ENCODE peak calls at places on chromosomes 6 and 20, in eight cellular contexts. One of them, this sample, is unnamed.

GRCh38 chr20:61748376-61748775 is 317.3 kb downstream of the TAF4 start:
- DNase-seq in mucosa of descending colon: no peak
- DNase-seq in astrocyte: peak; percentile 50
- DNase-seq in Peyer's patch: no peak
- DNase-seq in CD4-positive, alpha-beta T cell: no peak
- DNase-seq in adipocyte: no peak
- DNase-seq in body of pancreas: no peak
- DNase-seq in NT2/D1: no peak
- DNase-seq in this sample: no peak

GRCh38 chr6:162711376-162711775 is 16.2 kb downstream of the PRKN start:
- DNase-seq in mucosa of descending colon: no peak
- DNase-seq in CD4-positive, alpha-beta T cell: no peak
- DNase-seq in NT2/D1: no peak
- DNase-seq in astrocyte: no peak
- DNase-seq in body of pancreas: no peak
- DNase-seq in adipocyte: no peak
- DNase-seq in Peyer's patch: no peak
- DNase-seq in this sample: no peak

GRCh38 chr6:84657486-84657885 is 106.9 kb downstream of the TBX18 start:
- DNase-seq in NT2/D1: no peak
- DNase-seq in Peyer's patch: no peak
- DNase-seq in astrocyte: no peak
- DNase-seq in adipocyte: no peak
- DNase-seq in mucosa of descending colon: no peak
- DNase-seq in body of pancreas: no peak
- DNase-seq in CD4-positive, alpha-beta T cell: no peak
- DNase-seq in this sample: no peak

GRCh38 chr6:6351626-6352025 is 31.2 kb upstream of the F13A1 start:
- DNase-seq in adipocyte: no peak
- DNase-seq in CD4-positive, alpha-beta T cell: no peak
- DNase-seq in astrocyte: no peak
- DNase-seq in Peyer's patch: no peak
- DNase-seq in NT2/D1: no peak
- DNase-seq in body of pancreas: no peak
- DNase-seq in mucosa of descending colon: no peak
- DNase-seq in this sample: no peak

GRCh38 chr6:31305674-31306219 is 33.9 kb upstream of the HLA-C start:
- DNase-seq in mucosa of descending colon: no peak
- DNase-seq in astrocyte: no peak
- DNase-seq in adipocyte: no peak
- DNase-seq in NT2/D1: no peak
- DNase-seq in Peyer's patch: no peak
- DNase-seq in CD4-positive, alpha-beta T cell: no peak
- DNase-seq in body of pancreas: no peak
- DNase-seq in this sample: no peak

GRCh38 chr6:10465633-10466499 is 51.0 kb upstream of the TFAP2A start:
- DNase-seq in Peyer's patch: no peak
- DNase-seq in body of pancreas: peak; percentile 16
- DNase-seq in astrocyte: no peak
- DNase-seq in NT2/D1: peak; percentile 67
- DNase-seq in mucosa of descending colon: peak; percentile 40
- DNase-seq in adipocyte: peak; percentile 55
- DNase-seq in CD4-positive, alpha-beta T cell: no peak
- DNase-seq in this sample: peak; percentile 43

GRCh38 chr20:52783769-52784168 is 188.4 kb upstream of the TSHZ2 start:
- DNase-seq in astrocyte: no peak
- DNase-seq in body of pancreas: no peak
- DNase-seq in NT2/D1: peak; percentile 54
- DNase-seq in adipocyte: no peak
- DNase-seq in CD4-positive, alpha-beta T cell: no peak
- DNase-seq in Peyer's patch: no peak
- DNase-seq in mucosa of descending colon: peak; percentile 2
- DNase-seq in this sample: no peak

GRCh38 chr6:108872001-108872974 is 24.1 kb downstream of the ARMC2 start:
- DNase-seq in mucosa of descending colon: no peak
- DNase-seq in Peyer's patch: no peak
- DNase-seq in astrocyte: no peak
- DNase-seq in body of pancreas: no peak
- DNase-seq in CD4-positive, alpha-beta T cell: no peak
- DNase-seq in adipocyte: no peak
- DNase-seq in NT2/D1: no peak
- DNase-seq in this sample: peak; percentile 23

GRCh38 chr20:46174469-46175126 is 56.5 kb downstream of the CD40 start:
- DNase-seq in adipocyte: peak; percentile 35
- DNase-seq in mucosa of descending colon: peak; percentile 84
- DNase-seq in Peyer's patch: peak; percentile 80
- DNase-seq in astrocyte: peak; percentile 3
- DNase-seq in NT2/D1: peak; percentile 80
- DNase-seq in body of pancreas: peak; percentile 74
- DNase-seq in CD4-positive, alpha-beta T cell: peak; percentile 63
- DNase-seq in this sample: peak; percentile 70

GRCh38 chr20:61310954-61311353 is 58.9 kb downstream of the CDH4 start:
- DNase-seq in astrocyte: no peak
- DNase-seq in mucosa of descending colon: no peak
- DNase-seq in Peyer's patch: peak; percentile 20
- DNase-seq in adipocyte: no peak
- DNase-seq in body of pancreas: no peak
- DNase-seq in NT2/D1: no peak
- DNase-seq in CD4-positive, alpha-beta T cell: no peak
- DNase-seq in this sample: no peak

GRCh38 chr6:63635165-63635562 is 438 bp upstream of the PHF3 start:
- DNase-seq in body of pancreas: no peak
- DNase-seq in NT2/D1: no peak
- DNase-seq in Peyer's patch: no peak
- DNase-seq in CD4-positive, alpha-beta T cell: no peak
- DNase-seq in astrocyte: peak; percentile 1
- DNase-seq in mucosa of descending colon: no peak
- DNase-seq in adipocyte: peak; percentile 5
- DNase-seq in this sample: no peak

GRCh38 chr20:6993016-6993415 is 225.5 kb downstream of the BMP2 start:
- DNase-seq in astrocyte: peak; percentile 82
- DNase-seq in adipocyte: no peak
- DNase-seq in Peyer's patch: no peak
- DNase-seq in body of pancreas: no peak
- DNase-seq in mucosa of descending colon: no peak
- DNase-seq in CD4-positive, alpha-beta T cell: no peak
- DNase-seq in NT2/D1: no peak
- DNase-seq in this sample: no peak

GRCh38 chr6:122033564-122034181 is 365.8 kb upstream of the HSF2 start:
- DNase-seq in CD4-positive, alpha-beta T cell: no peak
- DNase-seq in mucosa of descending colon: no peak
- DNase-seq in NT2/D1: peak; percentile 40
- DNase-seq in adipocyte: peak; percentile 92
- DNase-seq in astrocyte: peak; percentile 50
- DNase-seq in body of pancreas: no peak
- DNase-seq in Peyer's patch: no peak
- DNase-seq in this sample: peak; percentile 54

GRCh38 chr6:1798303-1798964 is 188.7 kb downstream of the FOXC1 start:
- DNase-seq in NT2/D1: no peak
- DNase-seq in adipocyte: peak; percentile 32
- DNase-seq in body of pancreas: no peak
- DNase-seq in CD4-positive, alpha-beta T cell: no peak
- DNase-seq in mucosa of descending colon: no peak
- DNase-seq in astrocyte: peak; percentile 31
- DNase-seq in Peyer's patch: no peak
- DNase-seq in this sample: no peak

GRCh38 chr20:45935416-45936046 is 1.0 kb downstream of the PCIF1 start:
- DNase-seq in adipocyte: peak; percentile 56
- DNase-seq in astrocyte: no peak
- DNase-seq in mucosa of descending colon: no peak
- DNase-seq in Peyer's patch: no peak
- DNase-seq in CD4-positive, alpha-beta T cell: no peak
- DNase-seq in NT2/D1: no peak
- DNase-seq in body of pancreas: no peak
- DNase-seq in this sample: no peak

DNA sequence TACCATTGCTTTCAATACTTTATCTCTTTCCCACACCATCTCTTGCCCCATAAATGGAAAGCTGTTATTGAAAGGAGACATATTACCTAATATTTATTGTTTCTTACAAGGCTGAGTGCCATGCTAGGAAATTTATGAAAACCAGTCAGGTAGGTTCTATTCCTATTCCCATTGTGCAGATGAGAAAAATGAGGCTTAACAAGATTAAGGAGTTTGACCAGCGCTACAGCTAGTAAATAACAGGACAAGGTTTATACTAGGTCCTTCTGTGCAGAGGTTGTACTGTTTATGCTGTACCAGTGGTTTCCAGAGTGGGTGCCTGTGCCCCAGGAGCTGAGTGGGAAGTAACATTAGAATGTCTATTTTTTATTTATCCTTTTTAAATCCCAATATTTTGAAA is 35.5 kb upstream of the TCP11 start:
- DNase-seq in adipocyte: no peak
- DNase-seq in NT2/D1: no peak
- DNase-seq in CD4-positive, alpha-beta T cell: no peak
- DNase-seq in Peyer's patch: no peak
- DNase-seq in astrocyte: no peak
- DNase-seq in body of pancreas: no peak
- DNase-seq in mucosa of descending colon: no peak
- DNase-seq in this sample: no peak
- H3K9me3 ChIP-seq in adipocyte: no peaks in the 10 kb centered on the region
- H3K9me3 ChIP-seq in NT2/D1: no peaks in the 10 kb centered on the region
- H3K9me3 ChIP-seq in CD4-positive, alpha-beta T cell: no peaks in the 10 kb centered on the region
- H3K9me3 ChIP-seq in Peyer's patch: no peaks in the 10 kb centered on the region
- H3K9me3 ChIP-seq in astrocyte: no peaks in the 10 kb centered on the region
- H3K9me3 ChIP-seq in body of pancreas: no peaks in the 10 kb centered on the region
- H3K9me3 ChIP-seq in mucosa of descending colon: no peaks in the 10 kb centered on the region
- H3K9me3 ChIP-seq in this sample: no peaks in the 10 kb centered on the region

GRCh38 chr20:933024-933423 is 16.9 kb upstream of the ANGPT4 start:
- DNase-seq in body of pancreas: no peak
- DNase-seq in CD4-positive, alpha-beta T cell: no peak
- DNase-seq in adipocyte: no peak
- DNase-seq in Peyer's patch: no peak
- DNase-seq in astrocyte: no peak
- DNase-seq in NT2/D1: no peak
- DNase-seq in mucosa of descending colon: no peak
- DNase-seq in this sample: no peak
- H3K9me3 ChIP-seq in body of pancreas: no peaks in the 10 kb centered on the region
- H3K9me3 ChIP-seq in CD4-positive, alpha-beta T cell: no peaks in the 10 kb centered on the region
- H3K9me3 ChIP-seq in adipocyte: peaks cover 29% of the 10 kb centered on the region
- H3K9me3 ChIP-seq in Peyer's patch: no peaks in the 10 kb centered on the region
- H3K9me3 ChIP-seq in astrocyte: no peaks in the 10 kb centered on the region
- H3K9me3 ChIP-seq in NT2/D1: peaks cover 45% of the 10 kb centered on the region
- H3K9me3 ChIP-seq in mucosa of descending colon: peaks cover 15% of the 10 kb centered on the region
- H3K9me3 ChIP-seq in this sample: peaks cover 6% of the 10 kb centered on the region

GRCh38 chr6:17580518-17581048 is 19.5 kb upstream of the FAM8A1 start:
- DNase-seq in NT2/D1: no peak
- DNase-seq in mucosa of descending colon: peak; percentile 37
- DNase-seq in body of pancreas: peak; percentile 46
- DNase-seq in Peyer's patch: peak; percentile 55
- DNase-seq in adipocyte: peak; percentile 42
- DNase-seq in CD4-positive, alpha-beta T cell: no peak
- DNase-seq in astrocyte: peak; percentile 29
- DNase-seq in this sample: no peak

GRCh38 chr6:17574871-17575560 is 25.1 kb upstream of the FAM8A1 start:
- DNase-seq in mucosa of descending colon: no peak
- DNase-seq in CD4-positive, alpha-beta T cell: no peak
- DNase-seq in adipocyte: peak; percentile 84
- DNase-seq in astrocyte: peak; percentile 87
- DNase-seq in Peyer's patch: no peak
- DNase-seq in body of pancreas: no peak
- DNase-seq in NT2/D1: no peak
- DNase-seq in this sample: no peak

GRCh38 chr6:17577059-17577458 is 23.0 kb upstream of the FAM8A1 start:
- DNase-seq in astrocyte: no peak
- DNase-seq in NT2/D1: no peak
- DNase-seq in Peyer's patch: no peak
- DNase-seq in CD4-positive, alpha-beta T cell: no peak
- DNase-seq in adipocyte: no peak
- DNase-seq in mucosa of descending colon: no peak
- DNase-seq in body of pancreas: no peak
- DNase-seq in this sample: no peak
- H3K9me3 ChIP-seq in astrocyte: peaks cover 6% of the 10 kb centered on the region
- H3K9me3 ChIP-seq in NT2/D1: peaks cover 15% of the 10 kb centered on the region
- H3K9me3 ChIP-seq in Peyer's patch: no peaks in the 10 kb centered on the region
- H3K9me3 ChIP-seq in CD4-positive, alpha-beta T cell: peaks cover 10% of the 10 kb centered on the region
- H3K9me3 ChIP-seq in adipocyte: peaks cover 5% of the 10 kb centered on the region
- H3K9me3 ChIP-seq in mucosa of descending colon: peaks cover 7% of the 10 kb centered on the region
- H3K9me3 ChIP-seq in body of pancreas: no peaks in the 10 kb centered on the region
- H3K9me3 ChIP-seq in this sample: peaks cover 7% of the 10 kb centered on the region

DNA sequence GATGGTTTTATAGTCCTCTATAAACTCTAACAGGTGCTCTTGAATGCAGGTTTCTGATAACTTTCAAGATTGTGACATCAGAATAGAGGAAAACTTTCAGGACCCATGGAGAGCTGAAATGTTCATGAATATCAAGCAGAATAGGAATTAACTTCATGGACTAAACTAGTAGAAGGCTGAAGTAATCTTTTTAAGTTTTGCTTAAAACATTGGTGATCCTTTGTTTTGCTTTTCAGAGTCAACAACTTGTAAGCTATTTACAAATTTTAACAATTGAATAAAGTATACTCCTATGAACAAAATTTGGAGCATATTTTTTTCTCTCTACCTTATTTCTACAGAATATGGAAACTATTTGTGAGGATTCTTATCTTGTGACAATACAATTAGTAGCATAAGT is 25.2 kb upstream of the GOPC start:
- DNase-seq in mucosa of descending colon: no peak
- DNase-seq in adipocyte: no peak
- DNase-seq in astrocyte: no peak
- DNase-seq in NT2/D1: no peak
- DNase-seq in body of pancreas: no peak
- DNase-seq in CD4-positive, alpha-beta T cell: no peak
- DNase-seq in Peyer's patch: no peak
- DNase-seq in this sample: no peak
- H3K9me3 ChIP-seq in mucosa of descending colon: peaks cover 27% of the 10 kb centered on the region
- H3K9me3 ChIP-seq in adipocyte: peaks cover 31% of the 10 kb centered on the region
- H3K9me3 ChIP-seq in astrocyte: peaks cover 5% of the 10 kb centered on the region
- H3K9me3 ChIP-seq in NT2/D1: peaks cover 66% of the 10 kb centered on the region
- H3K9me3 ChIP-seq in body of pancreas: no peaks in the 10 kb centered on the region
- H3K9me3 ChIP-seq in CD4-positive, alpha-beta T cell: peaks cover 22% of the 10 kb centered on the region
- H3K9me3 ChIP-seq in Peyer's patch: no peaks in the 10 kb centered on the region
- H3K9me3 ChIP-seq in this sample: peaks cover 28% of the 10 kb centered on the region

GRCh38 chr6:21413428-21413827 is 180.1 kb upstream of the SOX4 start:
- DNase-seq in Peyer's patch: no peak
- DNase-seq in astrocyte: no peak
- DNase-seq in adipocyte: no peak
- DNase-seq in body of pancreas: no peak
- DNase-seq in CD4-positive, alpha-beta T cell: no peak
- DNase-seq in mucosa of descending colon: no peak
- DNase-seq in NT2/D1: no peak
- DNase-seq in this sample: no peak

GRCh38 chr6:21409231-21409630 is 184.3 kb upstream of the SOX4 start:
- DNase-seq in CD4-positive, alpha-beta T cell: no peak
- DNase-seq in body of pancreas: no peak
- DNase-seq in Peyer's patch: no peak
- DNase-seq in adipocyte: no peak
- DNase-seq in NT2/D1: no peak
- DNase-seq in mucosa of descending colon: no peak
- DNase-seq in astrocyte: no peak
- DNase-seq in this sample: no peak

DNA sequence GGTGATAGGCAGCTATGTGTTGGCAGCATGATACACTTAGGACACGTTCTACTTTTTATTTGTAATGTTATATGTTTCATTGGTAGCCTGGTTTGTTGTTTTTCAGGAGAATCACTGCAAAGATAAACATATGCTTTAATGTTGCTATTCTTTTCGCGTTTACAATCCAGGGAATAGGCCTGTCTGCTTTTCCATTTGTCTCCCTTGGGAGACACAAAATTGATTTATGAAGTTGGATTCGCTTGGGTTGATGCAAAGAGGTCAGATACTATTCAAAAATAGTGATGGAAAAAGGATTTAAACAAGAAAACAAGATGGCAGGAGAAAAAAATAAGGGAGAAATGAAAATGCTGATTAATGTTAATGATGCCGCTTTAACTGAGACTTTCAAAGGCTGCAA is 179.5 kb upstream of the SOX4 start:
- DNase-seq in astrocyte: no peak
- DNase-seq in body of pancreas: no peak
- DNase-seq in CD4-positive, alpha-beta T cell: no peak
- DNase-seq in mucosa of descending colon: no peak
- DNase-seq in NT2/D1: no peak
- DNase-seq in adipocyte: no peak
- DNase-seq in Peyer's patch: no peak
- DNase-seq in this sample: no peak
- H3K9me3 ChIP-seq in astrocyte: no peaks in the 10 kb centered on the region
- H3K9me3 ChIP-seq in body of pancreas: peaks cover 7% of the 10 kb centered on the region
- H3K9me3 ChIP-seq in CD4-positive, alpha-beta T cell: peaks cover 3% of the 10 kb centered on the region
- H3K9me3 ChIP-seq in mucosa of descending colon: no peaks in the 10 kb centered on the region
- H3K9me3 ChIP-seq in NT2/D1: no peaks in the 10 kb centered on the region
- H3K9me3 ChIP-seq in adipocyte: no peaks in the 10 kb centered on the region
- H3K9me3 ChIP-seq in Peyer's patch: no peaks in the 10 kb centered on the region
- H3K9me3 ChIP-seq in this sample: no peaks in the 10 kb centered on the region